ENCODE peak calls at places on chromosome 18, in eight cellular contexts. One of them, this sample, is unnamed.

GRCh38 chr18:26091047-26091630 is 726 bp upstream of the SS18 start:
- DNase-seq in fibroblast of the aortic adventitia: no peak
- DNase-seq in astrocyte: no peak
- DNase-seq in SK-N-SH: no peak
- DNase-seq in endodermal cell: no peak
- DNase-seq in neural progenitor cell: no peak
- DNase-seq in pancreas: peak
- DNase-seq in left lung: no peak
- DNase-seq in this sample: no peak

GRCh38 chr18:67730884-67731283 is 214.4 kb upstream of the DSEL start:
- DNase-seq in fibroblast of the aortic adventitia: peak
- DNase-seq in astrocyte: peak
- DNase-seq in SK-N-SH: no peak
- DNase-seq in endodermal cell: no peak
- DNase-seq in neural progenitor cell: no peak
- DNase-seq in pancreas: no peak
- DNase-seq in left lung: no peak
- DNase-seq in this sample: no peak

GRCh38 chr18:59686260-59686659 is 11.0 kb downstream of the CCBE1 start:
- DNase-seq in fibroblast of the aortic adventitia: no peak
- DNase-seq in astrocyte: no peak
- DNase-seq in SK-N-SH: no peak
- DNase-seq in endodermal cell: no peak
- DNase-seq in neural progenitor cell: no peak
- DNase-seq in pancreas: no peak
- DNase-seq in left lung: no peak
- DNase-seq in this sample: no peak

GRCh38 chr18:59907172-59907571 is 7.4 kb downstream of the PMAIP1 start:
- DNase-seq in fibroblast of the aortic adventitia: no peak
- DNase-seq in astrocyte: no peak
- DNase-seq in SK-N-SH: no peak
- DNase-seq in endodermal cell: no peak
- DNase-seq in neural progenitor cell: no peak
- DNase-seq in pancreas: no peak
- DNase-seq in left lung: no peak
- DNase-seq in this sample: no peak

GRCh38 chr18:39862341-39862740 is 2092.7 kb upstream of the PIK3C3 start:
- DNase-seq in fibroblast of the aortic adventitia: no peak
- DNase-seq in astrocyte: no peak
- DNase-seq in SK-N-SH: no peak
- DNase-seq in endodermal cell: no peak
- DNase-seq in neural progenitor cell: no peak
- DNase-seq in pancreas: no peak
- DNase-seq in left lung: no peak
- DNase-seq in this sample: no peak

GRCh38 chr18:79845164-79845563 is 47.4 kb downstream of the KCNG2 start:
- DNase-seq in fibroblast of the aortic adventitia: no peak
- DNase-seq in astrocyte: no peak
- DNase-seq in SK-N-SH: no peak
- DNase-seq in endodermal cell: no peak
- DNase-seq in neural progenitor cell: no peak
- DNase-seq in pancreas: no peak
- DNase-seq in left lung: peak
- DNase-seq in this sample: no peak

GRCh38 chr18:23862071-23862470 is 152.5 kb upstream of the TTC39C start:
- DNase-seq in fibroblast of the aortic adventitia: peak
- DNase-seq in astrocyte: peak
- DNase-seq in SK-N-SH: no peak
- DNase-seq in endodermal cell: no peak
- DNase-seq in neural progenitor cell: no peak
- DNase-seq in pancreas: no peak
- DNase-seq in left lung: no peak
- DNase-seq in this sample: peak

GRCh38 chr18:31783059-31783458 is 22.4 kb upstream of the SLC25A52 start:
- DNase-seq in fibroblast of the aortic adventitia: no peak
- DNase-seq in astrocyte: no peak
- DNase-seq in SK-N-SH: no peak
- DNase-seq in endodermal cell: no peak
- DNase-seq in neural progenitor cell: no peak
- DNase-seq in pancreas: no peak
- DNase-seq in left lung: no peak
- DNase-seq in this sample: no peak

GRCh38 chr18:21900594-21901352 is 160.2 kb downstream of the MIB1 start:
- DNase-seq in fibroblast of the aortic adventitia: no peak
- DNase-seq in astrocyte: no peak
- DNase-seq in SK-N-SH: no peak
- DNase-seq in endodermal cell: no peak
- DNase-seq in neural progenitor cell: no peak
- DNase-seq in pancreas: no peak
- DNase-seq in left lung: no peak
- DNase-seq in this sample: no peak

GRCh38 chr18:79940814-79941472 is 10.5 kb downstream of the SLC66A2 start:
- DNase-seq in fibroblast of the aortic adventitia: no peak
- DNase-seq in astrocyte: no peak
- DNase-seq in SK-N-SH: no peak
- DNase-seq in endodermal cell: peak
- DNase-seq in neural progenitor cell: no peak
- DNase-seq in pancreas: peak
- DNase-seq in left lung: no peak
- DNase-seq in this sample: no peak

GRCh38 chr18:22983175-22983574 is 50.0 kb downstream of the RBBP8 start:
- DNase-seq in fibroblast of the aortic adventitia: peak
- DNase-seq in astrocyte: peak
- DNase-seq in SK-N-SH: peak
- DNase-seq in endodermal cell: no peak
- DNase-seq in neural progenitor cell: peak
- DNase-seq in pancreas: no peak
- DNase-seq in left lung: no peak
- DNase-seq in this sample: no peak

GRCh38 chr18:32577561-32577960 is 106.9 kb upstream of the GAREM1 start:
- DNase-seq in fibroblast of the aortic adventitia: no peak
- DNase-seq in astrocyte: no peak
- DNase-seq in SK-N-SH: no peak
- DNase-seq in endodermal cell: no peak
- DNase-seq in neural progenitor cell: no peak
- DNase-seq in pancreas: no peak
- DNase-seq in left lung: no peak
- DNase-seq in this sample: no peak

GRCh38 chr18:13446581-13447470 is 228.3 kb downstream of the LDLRAD4 start:
- DNase-seq in fibroblast of the aortic adventitia: no peak
- DNase-seq in astrocyte: no peak
- DNase-seq in SK-N-SH: no peak
- DNase-seq in endodermal cell: peak
- DNase-seq in neural progenitor cell: peak
- DNase-seq in pancreas: no peak
- DNase-seq in left lung: no peak
- DNase-seq in this sample: no peak

GRCh38 chr18:13447621-13448020 is 229.1 kb downstream of the LDLRAD4 start:
- DNase-seq in fibroblast of the aortic adventitia: peak
- DNase-seq in astrocyte: peak
- DNase-seq in SK-N-SH: peak
- DNase-seq in endodermal cell: peak
- DNase-seq in neural progenitor cell: peak
- DNase-seq in pancreas: no peak
- DNase-seq in left lung: no peak
- DNase-seq in this sample: no peak

GRCh38 chr18:13449651-13450050 is 231.1 kb downstream of the LDLRAD4 start:
- DNase-seq in fibroblast of the aortic adventitia: no peak
- DNase-seq in astrocyte: no peak
- DNase-seq in SK-N-SH: no peak
- DNase-seq in endodermal cell: no peak
- DNase-seq in neural progenitor cell: no peak
- DNase-seq in pancreas: no peak
- DNase-seq in left lung: no peak
- DNase-seq in this sample: no peak

GRCh38 chr18:13446024-13446423 is 227.5 kb downstream of the LDLRAD4 start:
- DNase-seq in fibroblast of the aortic adventitia: no peak
- DNase-seq in astrocyte: no peak
- DNase-seq in SK-N-SH: no peak
- DNase-seq in endodermal cell: no peak
- DNase-seq in neural progenitor cell: no peak
- DNase-seq in pancreas: no peak
- DNase-seq in left lung: no peak
- DNase-seq in this sample: no peak

DNA sequence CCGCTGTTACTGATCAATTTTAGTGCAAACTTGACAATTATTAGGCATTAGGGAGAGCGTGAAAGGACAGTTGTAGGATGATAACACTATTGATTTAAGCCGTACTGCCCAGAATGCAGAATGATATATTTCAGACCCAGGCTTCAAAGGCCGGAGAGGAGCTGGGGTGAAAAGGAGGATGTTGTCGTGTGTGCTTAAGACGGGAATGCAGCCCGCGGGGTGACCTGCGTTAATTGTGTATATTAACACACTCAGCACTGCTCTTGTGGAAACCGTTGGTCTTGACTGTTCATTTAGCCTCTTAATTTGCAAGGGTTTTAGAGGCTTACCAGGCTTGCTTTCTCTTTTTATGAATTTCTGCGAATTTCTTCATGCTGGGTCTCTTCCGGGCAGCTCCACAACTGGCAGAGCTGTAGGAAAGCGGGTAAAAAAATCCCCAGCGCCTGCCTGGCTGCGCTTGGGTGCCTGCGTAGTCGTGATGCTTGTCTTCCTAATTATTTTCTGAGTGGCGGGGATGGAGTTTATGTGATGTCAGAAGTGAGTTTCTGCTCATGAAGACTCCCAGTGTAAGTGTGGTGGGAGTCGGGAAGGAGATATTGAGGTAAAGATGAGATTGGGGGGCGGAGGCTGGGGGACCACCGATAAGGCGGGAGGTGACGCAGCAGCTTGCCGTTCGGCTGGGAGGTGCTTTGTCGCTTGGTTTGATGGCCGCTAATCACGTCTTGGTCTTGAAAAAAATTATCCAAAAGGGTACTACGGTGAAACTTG is 229.7 kb downstream of the LDLRAD4 start:
- DNase-seq in fibroblast of the aortic adventitia: no peak
- DNase-seq in astrocyte: no peak
- DNase-seq in SK-N-SH: no peak
- DNase-seq in endodermal cell: no peak
- DNase-seq in neural progenitor cell: no peak
- DNase-seq in pancreas: no peak
- DNase-seq in left lung: no peak
- DNase-seq in this sample: no peak
- H3K4me3 ChIP-seq in fibroblast of the aortic adventitia: no peak
- H3K4me3 ChIP-seq in astrocyte: peak
- H3K4me3 ChIP-seq in SK-N-SH: no peak
- H3K4me3 ChIP-seq in endodermal cell: no peak
- H3K4me3 ChIP-seq in neural progenitor cell: no peak
- H3K4me3 ChIP-seq in pancreas: no peak
- H3K4me3 ChIP-seq in left lung: no peak
- H3K4me3 ChIP-seq in this sample: peak

GRCh38 chr18:3654442-3655253 is 204.7 kb downstream of the TGIF1 start:
- DNase-seq in fibroblast of the aortic adventitia: no peak
- DNase-seq in astrocyte: no peak
- DNase-seq in SK-N-SH: peak
- DNase-seq in endodermal cell: peak
- DNase-seq in neural progenitor cell: no peak
- DNase-seq in pancreas: no peak
- DNase-seq in left lung: no peak
- DNase-seq in this sample: no peak

GRCh38 chr18:3655254-3655554 is 205.2 kb downstream of the TGIF1 start:
- DNase-seq in fibroblast of the aortic adventitia: no peak
- DNase-seq in astrocyte: no peak
- DNase-seq in SK-N-SH: no peak
- DNase-seq in endodermal cell: no peak
- DNase-seq in neural progenitor cell: no peak
- DNase-seq in pancreas: no peak
- DNase-seq in left lung: no peak
- DNase-seq in this sample: no peak

GRCh38 chr18:3653859-3654441 is 204.0 kb downstream of the TGIF1 start:
- DNase-seq in fibroblast of the aortic adventitia: no peak
- DNase-seq in astrocyte: no peak
- DNase-seq in SK-N-SH: peak
- DNase-seq in endodermal cell: peak
- DNase-seq in neural progenitor cell: no peak
- DNase-seq in pancreas: no peak
- DNase-seq in left lung: no peak
- DNase-seq in this sample: no peak

GRCh38 chr18:3653263-3653858 is 203.4 kb downstream of the TGIF1 start:
- DNase-seq in fibroblast of the aortic adventitia: peak
- DNase-seq in astrocyte: no peak
- DNase-seq in SK-N-SH: no peak
- DNase-seq in endodermal cell: peak
- DNase-seq in neural progenitor cell: no peak
- DNase-seq in pancreas: no peak
- DNase-seq in left lung: no peak
- DNase-seq in this sample: no peak

GRCh38 chr18:3655637-3656050 is 205.7 kb downstream of the TGIF1 start:
- DNase-seq in fibroblast of the aortic adventitia: no peak
- DNase-seq in astrocyte: no peak
- DNase-seq in SK-N-SH: no peak
- DNase-seq in endodermal cell: peak
- DNase-seq in neural progenitor cell: no peak
- DNase-seq in pancreas: no peak
- DNase-seq in left lung: no peak
- DNase-seq in this sample: no peak
- TF ChIP-seq CTCF in fibroblast of the aortic adventitia: no peak
- TF ChIP-seq CTCF in astrocyte: no peak
- TF ChIP-seq CTCF in SK-N-SH: no peak
- TF ChIP-seq CTCF in endodermal cell: peak
- TF ChIP-seq CTCF in neural progenitor cell: no peak
- TF ChIP-seq CTCF in pancreas: no peak
- TF ChIP-seq CTCF in left lung: no peak
- TF ChIP-seq CTCF in this sample: no peak

GRCh38 chr18:10131783-10132381 is 218.1 kb downstream of the VAPA start:
- DNase-seq in fibroblast of the aortic adventitia: no peak
- DNase-seq in astrocyte: no peak
- DNase-seq in SK-N-SH: peak
- DNase-seq in endodermal cell: peak
- DNase-seq in neural progenitor cell: peak
- DNase-seq in pancreas: peak
- DNase-seq in left lung: peak
- DNase-seq in this sample: no peak
- H3K4me3 ChIP-seq in fibroblast of the aortic adventitia: no peak
- H3K4me3 ChIP-seq in astrocyte: peak
- H3K4me3 ChIP-seq in SK-N-SH: peak
- H3K4me3 ChIP-seq in endodermal cell: peak
- H3K4me3 ChIP-seq in neural progenitor cell: peak
- H3K4me3 ChIP-seq in pancreas: peak
- H3K4me3 ChIP-seq in left lung: peak
- H3K4me3 ChIP-seq in this sample: peak

DNA sequence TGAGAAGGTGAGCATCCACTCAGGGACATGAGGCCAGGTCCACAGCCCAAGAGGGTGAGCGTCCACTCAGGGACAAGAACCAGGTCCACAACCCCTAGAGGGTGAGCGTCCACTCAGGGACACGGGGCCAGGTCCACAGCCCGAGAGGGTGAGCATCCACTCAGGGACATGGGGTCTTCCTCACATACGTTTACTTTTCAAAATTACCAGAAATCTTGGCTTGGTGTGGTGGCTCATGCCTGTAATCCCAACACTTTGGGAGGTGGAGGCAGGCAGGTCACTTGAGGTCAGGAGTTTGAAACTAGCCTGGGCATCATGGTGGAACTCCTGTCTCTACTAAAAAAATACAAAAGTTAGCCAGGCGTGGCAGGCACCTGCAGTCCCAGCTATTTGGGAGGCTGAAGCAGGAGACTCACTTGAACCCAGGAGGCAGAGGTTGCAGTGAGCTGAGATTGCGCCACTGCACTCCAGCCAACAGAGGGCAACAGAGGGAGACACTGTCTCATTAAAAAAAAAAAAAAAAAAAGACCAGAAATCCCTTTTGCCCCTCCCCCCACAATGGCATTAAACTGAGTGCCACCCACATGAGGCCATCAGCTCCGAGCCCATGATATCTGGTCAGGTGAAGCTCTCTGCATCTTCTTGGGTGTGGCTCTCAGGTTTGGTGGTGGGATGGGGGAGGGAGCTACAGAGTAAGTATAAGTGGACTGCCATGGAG is 9.0 kb upstream of the MBP start:
- DNase-seq in fibroblast of the aortic adventitia: no peak
- DNase-seq in astrocyte: no peak
- DNase-seq in SK-N-SH: no peak
- DNase-seq in endodermal cell: no peak
- DNase-seq in neural progenitor cell: no peak
- DNase-seq in pancreas: no peak
- DNase-seq in left lung: peak
- DNase-seq in this sample: no peak
- TF ChIP-seq CTCF in fibroblast of the aortic adventitia: peak
- TF ChIP-seq CTCF in astrocyte: no peak
- TF ChIP-seq CTCF in SK-N-SH: no peak
- TF ChIP-seq CTCF in endodermal cell: peak
- TF ChIP-seq CTCF in neural progenitor cell: peak
- TF ChIP-seq CTCF in pancreas: no peak
- TF ChIP-seq CTCF in left lung: peak
- TF ChIP-seq CTCF in this sample: no peak

This sample was measured in vagina.